ENCODE peak calls at places on chromosomes 5 and 9, in four cellular contexts. E is K562, S is HCT116, L is H1. J is an unnamed sample.

GRCh38 chr5:140349244-140349643 is 2.8 kb upstream of the HBEGF start:
- DNase-seq in E (no peak), S (no peak), L (no peak), J (no peak)

GRCh38 chr9:82601272-82601835 is 461.6 kb downstream of the RASEF start:
- DNase-seq in E (no peak), S (no peak), L (no peak), J (no peak)

GRCh38 chr9:124696101-124696500 is 75.0 kb downstream of the NR6A1 start:
- DNase-seq in E (no peak), S (no peak), L (no peak), J (no peak)

GRCh38 chr9:30201024-30201423 is 2183.4 kb upstream of the ACO1 start:
- DNase-seq in E (no peak), S (no peak), L (no peak), J (no peak)

GRCh38 chr5:116675628-116675910 is 100.9 kb upstream of the SEMA6A start:
- DNase-seq in E (no peak), S (no peak), L (no peak), J (no peak)

GRCh38 chr9:34988218-34989055 is 1.1 kb upstream of the DNAJB5 start:
- DNase-seq in E (peak), S (no peak), L (no peak), J (no peak)

GRCh38 chr9:94065535-94065961 is 18.7 kb upstream of the PTPDC1 start:
- DNase-seq in E (peak), S (peak), L (peak), J (peak)

GRCh38 chr5:113022661-113023060 is 46.1 kb downstream of the DCP2 start:
- DNase-seq in E (no peak), S (no peak), L (no peak), J (peak)

GRCh38 chr5:143213851-143214363 is 189.6 kb downstream of the NR3C1 start:
- DNase-seq in E (peak), S (no peak), L (no peak), J (peak)

GRCh38 chr5:91076138-91076537 is 307.0 kb downstream of the ARRDC3 start:
- DNase-seq in E (no peak), S (no peak), L (no peak), J (no peak)

GRCh38 chr9:137029058-137029922 is 1.3 kb upstream of the ABCA2 start:
- DNase-seq in E (peak), S (no peak), L (peak), J (no peak)

GRCh38 chr9:20353529-20353928 is 268.8 kb downstream of the MLLT3 start:
- DNase-seq in E (no peak), S (no peak), L (no peak), J (no peak)

GRCh38 chr9:92170848-92171247 is 55.6 kb upstream of the SPTLC1 start:
- DNase-seq in E (peak), S (no peak), L (no peak), J (no peak)

GRCh38 chr9:79360387-79361347 is 211.1 kb upstream of the TLE4 start:
- DNase-seq in E (no peak), S (no peak), L (no peak), J (no peak)

GRCh38 chr5:115033861-115034260 is 135.8 kb downstream of the TRIM36 start:
- DNase-seq in E (no peak), S (no peak), L (peak), J (no peak)

GRCh38 chr5:69364414-69364813 is 4.9 kb downstream of the AK6 start:
- DNase-seq in E (peak), S (peak), L (no peak), J (no peak)

GRCh38 chr5:65102826-65103673 is 334.3 kb downstream of the CWC27 start:
- DNase-seq in E (no peak), S (no peak), L (peak), J (no peak)

GRCh38 chr5:145198871-145199270 is 636.3 kb downstream of the PRELID2 start:
- DNase-seq in E (no peak), S (no peak), L (no peak), J (no peak)

GRCh38 chr5:145743396-145744061 is 91.6 kb downstream of the PRELID2 start:
- DNase-seq in E (no peak), S (no peak), L (no peak), J (no peak)

GRCh38 chr9:93114169-93114983 is 18.4 kb downstream of the CARD19 start:
- DNase-seq in E (peak), S (no peak), L (no peak), J (no peak)

GRCh38 chr5:95970359-95970704 is 8.7 kb upstream of the ELL2 start:
- DNase-seq in E (no peak), S (no peak), L (no peak), J (no peak)

GRCh38 chr5:58666141-58666540 is 83.3 kb downstream of the RAB3C start:
- DNase-seq in E (no peak), S (no peak), L (no peak), J (no peak)

GRCh38 chr9:137114613-137115393 is at the start of gene DPP7:
- DNase-seq in E (peak), S (no peak), L (peak), J (no peak)

GRCh38 chr9:16023466-16023865 is 470.6 kb downstream of the CCDC171 start:
- DNase-seq in E (no peak), S (no peak), L (no peak), J (no peak)

GRCh38 chr5:84242286-84242685 is 142.4 kb downstream of the EDIL3 start:
- DNase-seq in E (no peak), S (no peak), L (no peak), J (no peak)

GRCh38 chr5:14715481-14715880 is 51.0 kb downstream of the OTULIN start:
- DNase-seq in E (no peak), S (no peak), L (no peak), J (no peak)

GRCh38 chr5:14913141-14913540 is 41.6 kb upstream of the ANKH start:
- DNase-seq in E (no peak), S (no peak), L (no peak), J (no peak)

GRCh38 chr9:98231770-98232478 is 23.5 kb downstream of the TBC1D2 start:
- DNase-seq in E (no peak), S (no peak), L (no peak), J (no peak)

GRCh38 chr9:99012957-99013512 is 69.3 kb downstream of the COL15A1 start:
- DNase-seq in E (peak), S (no peak), L (no peak), J (no peak)

GRCh38 chr9:107557236-107557990 is 67.8 kb upstream of the KLF4 start:
- DNase-seq in E (no peak), S (peak), L (no peak), J (no peak)

GRCh38 chr5:83653669-83654068 is 67.0 kb downstream of the HAPLN1 start:
- DNase-seq in E (no peak), S (no peak), L (no peak), J (peak)

GRCh38 chr9:120659617-120660169 is 54.6 kb downstream of the MEGF9 start:
- DNase-seq in E (no peak), S (no peak), L (no peak), J (no peak)

GRCh38 chr5:16437974-16438373 is 27.6 kb downstream of the ZNF622 start:
- DNase-seq in E (no peak), S (no peak), L (no peak), J (no peak)

GRCh38 chr9:108436470-108436869 is 419.3 kb downstream of the ACTL7B start:
- DNase-seq in E (no peak), S (no peak), L (no peak), J (no peak)

GRCh38 chr9:73371801-73372200 is 220.1 kb downstream of the ANXA1 start:
- DNase-seq in E (no peak), S (no peak), L (no peak), J (no peak)

GRCh38 chr9:36193049-36193448 is 2.3 kb downstream of the CLTA start:
- DNase-seq in E (no peak), S (no peak), L (no peak), J (no peak)

GRCh38 chr5:54013556-54014157 is 296.7 kb downstream of the ARL15 start:
- DNase-seq in E (peak), S (peak), L (no peak), J (no peak)

GRCh38 chr5:142740474-142740873 is 29.7 kb upstream of the ARHGAP26 start:
- DNase-seq in E (no peak), S (no peak), L (no peak), J (no peak)

DNA sequence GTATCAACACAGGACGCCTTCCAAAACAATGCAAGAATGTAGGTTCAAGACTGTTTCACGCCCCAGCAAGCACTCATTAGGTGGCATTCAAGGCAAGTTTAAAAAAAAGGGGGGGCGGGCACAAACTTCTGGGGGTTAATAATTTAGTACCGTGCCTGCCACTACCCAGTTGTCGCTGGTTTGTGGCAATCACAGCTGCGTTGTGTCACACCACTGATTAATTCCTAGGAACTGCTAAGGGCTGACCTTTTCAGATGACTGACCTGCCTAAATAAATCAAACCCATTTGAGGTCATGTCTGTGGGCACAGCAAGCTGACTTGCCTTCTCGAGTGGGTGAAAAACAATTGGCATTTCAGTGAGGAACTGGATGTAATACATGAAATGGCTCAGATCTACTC is 15.2 kb upstream of the MGAT1 start:
- DNase-seq in E (no peak), S (no peak), L (no peak), J (no peak)
- TF ChIP-seq POLR2AphosphoS5 in E (no peak), S (no peak), L (no peak), J (no peak)

DNA sequence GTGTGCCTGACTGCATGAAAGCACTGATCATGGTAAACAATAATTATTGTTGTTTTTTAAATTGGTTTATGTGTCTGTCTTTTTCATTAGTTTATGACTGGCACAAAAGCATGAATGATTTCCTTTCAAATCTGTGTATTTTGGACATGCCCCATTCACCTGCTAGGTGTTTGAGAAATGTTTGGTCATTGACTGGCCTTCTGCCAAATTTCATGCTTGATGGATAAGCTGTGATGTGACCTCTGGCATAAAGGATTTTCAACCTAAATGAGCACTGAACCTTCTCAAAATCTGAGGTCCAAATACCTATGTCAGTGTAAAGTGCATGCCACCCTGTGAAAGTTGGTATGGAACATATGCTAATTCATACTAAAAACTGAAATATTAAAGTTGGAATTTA is 204.5 kb downstream of the BRINP1 start:
- DNase-seq in E (no peak), S (no peak), L (no peak), J (no peak)
- TF ChIP-seq EGR1 in E (no peak), S (no peak), L (no peak), J (no peak)

GRCh38 chr5:132385321-132386105 is 16.0 kb downstream of the SLC22A5 start:
- DNase-seq in E (no peak), S (no peak), L (peak), J (peak)
- TF ChIP-seq POLR2AphosphoS5 in E (no peak), S (no peak), L (no peak), J (no peak)

GRCh38 chr5:759111-759741 is 25.3 kb downstream of the ZDHHC11B start:
- DNase-seq in E (peak), S (no peak), L (no peak), J (no peak)

GRCh38 chr5:759781-760362 is 24.7 kb downstream of the ZDHHC11B start:
- DNase-seq in E (peak), S (no peak), L (no peak), J (no peak)

GRCh38 chr5:757346-757930 is 27.1 kb downstream of the ZDHHC11B start:
- DNase-seq in E (no peak), S (no peak), L (peak), J (no peak)

GRCh38 chr5:757931-758697 is 26.4 kb downstream of the ZDHHC11B start:
- DNase-seq in E (no peak), S (no peak), L (peak), J (no peak)

DNA sequence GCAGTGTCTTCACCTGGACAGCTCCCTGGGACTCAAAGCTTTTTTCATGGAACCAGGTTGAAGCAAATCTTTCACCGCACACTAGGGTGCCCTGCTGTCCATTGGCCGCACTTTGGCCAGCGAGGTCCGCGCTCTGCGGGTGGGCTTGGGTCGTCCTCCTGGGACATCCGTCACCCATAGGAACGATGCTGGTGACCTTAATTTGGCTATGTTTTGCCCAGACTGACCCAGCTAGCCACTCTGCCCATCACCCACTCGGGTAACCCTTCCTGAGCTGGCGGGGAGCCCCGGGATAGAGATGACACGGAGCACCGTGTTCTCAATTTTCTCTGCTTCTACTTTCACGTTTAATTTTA is 25.9 kb downstream of the ZDHHC11B start:
- DNase-seq in E (no peak), S (no peak), L (no peak), J (no peak)
- TF ChIP-seq EGR1 in E (no peak), S (no peak), L (no peak), J (no peak)

GRCh38 chr9:113910036-113910639 is 34.0 kb downstream of the ZNF618 start:
- DNase-seq in E (no peak), S (no peak), L (peak), J (no peak)
- TF ChIP-seq POLR2AphosphoS5 in E (no peak), S (no peak), L (no peak), J (no peak)

DNA sequence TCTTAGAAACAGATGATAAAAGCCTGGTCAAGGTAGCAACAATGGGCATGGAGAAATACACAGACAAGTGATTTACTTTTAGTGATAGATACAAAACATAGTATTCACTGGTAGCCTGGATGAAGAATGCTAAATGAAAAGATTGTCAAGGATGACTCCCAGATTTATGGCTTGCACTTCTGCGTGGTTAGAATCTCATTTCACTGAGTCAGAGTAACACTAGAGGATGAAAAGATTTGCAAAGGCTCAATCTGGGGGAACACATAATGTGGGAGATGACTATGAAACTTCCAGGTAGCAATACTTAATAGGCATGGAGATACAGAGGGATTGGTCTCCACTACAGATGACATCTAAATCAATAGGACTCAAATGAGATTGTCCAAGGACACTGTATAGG is 38.4 kb downstream of the AGTPBP1 start:
- DNase-seq in E (no peak), S (no peak), L (no peak), J (no peak)
- TF ChIP-seq EGR1 in E (no peak), S (no peak), L (no peak), J (no peak)

DNA sequence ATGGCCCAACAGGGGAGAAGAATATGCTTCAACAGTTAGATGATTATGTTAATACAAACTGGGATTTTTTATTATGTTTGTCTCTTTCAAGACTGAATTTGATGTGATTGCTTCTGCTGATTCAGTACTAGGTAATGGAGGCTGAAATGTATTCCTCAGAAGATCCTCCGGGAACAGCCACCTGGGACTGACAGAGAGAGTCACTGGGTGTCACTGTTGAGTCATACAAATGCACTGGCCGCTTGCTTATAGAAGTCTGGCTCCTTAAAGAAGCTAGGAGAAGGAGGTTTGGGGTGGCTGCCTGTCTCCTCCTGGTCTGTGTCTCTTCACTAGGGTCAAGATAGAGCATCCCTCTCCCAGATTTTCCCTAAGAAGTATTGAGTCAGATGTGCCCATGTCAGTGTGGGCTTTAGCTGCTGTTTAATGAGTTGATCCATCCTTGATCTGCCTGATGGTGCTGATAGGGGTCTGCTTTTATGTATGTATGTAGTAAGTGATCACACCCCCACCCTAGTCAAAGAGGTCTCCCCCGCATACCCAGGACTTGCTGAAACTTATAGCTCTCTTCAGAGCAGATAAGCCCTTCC is 773.4 kb downstream of the BRINP1 start:
- DNase-seq in E (no peak), S (no peak), L (peak), J (no peak)
- TF ChIP-seq POLR2AphosphoS5 in E (no peak), S (no peak), L (no peak), J (no peak)

DNA sequence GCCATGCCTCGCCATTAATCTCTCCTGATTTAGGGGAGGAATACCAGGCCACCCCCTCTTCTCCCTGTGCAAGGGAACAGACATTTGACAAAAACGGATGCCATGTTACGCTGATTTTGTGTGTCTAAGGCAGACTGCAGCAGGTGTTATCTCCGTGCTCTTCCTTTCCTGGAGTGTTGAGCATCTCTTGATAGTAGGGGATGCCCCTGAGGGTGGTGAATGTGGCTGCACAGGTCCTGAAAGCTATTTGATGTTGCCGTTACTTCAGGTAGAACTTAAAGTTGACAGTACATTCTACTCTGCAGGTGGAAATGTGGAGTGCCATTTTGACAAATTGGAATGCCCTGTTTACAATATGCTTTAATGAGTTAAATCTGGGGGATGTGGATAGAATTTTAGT is 21.5 kb downstream of the TENT4A start:
- DNase-seq in E (no peak), S (no peak), L (no peak), J (no peak)
- TF ChIP-seq EGR1 in E (no peak), S (no peak), L (no peak), J (no peak)

GRCh38 chr5:34655354-34655991 is 655 bp upstream of the RAI14 start:
- DNase-seq in E (peak), S (no peak), L (peak), J (no peak)
- TF ChIP-seq POLR2AphosphoS5 in E (no peak), S (no peak), L (no peak), J (no peak)